ENCODE peak calls at places on chromosomes 13 and 19, in four cellular contexts. One of them, this sample, is unnamed.

GRCh38 chr13:50668882-50669281 is 174.6 kb downstream of the DLEU7 start:
- DNase-seq in H9: no peak
- DNase-seq in body of pancreas: no peak
- DNase-seq in naive thymus-derived CD4-positive, alpha-beta T cell: no peak
- DNase-seq in this sample: no peak

GRCh38 chr13:29566206-29566605 is 29.3 kb downstream of the SLC7A1 start:
- DNase-seq in naive thymus-derived CD4-positive, alpha-beta T cell: no peak
- DNase-seq in H9: no peak
- DNase-seq in body of pancreas: no peak
- DNase-seq in this sample: no peak

GRCh38 chr19:48568345-48568886 is 16.4 kb downstream of the SULT2B1 start:
- DNase-seq in naive thymus-derived CD4-positive, alpha-beta T cell: no peak
- DNase-seq in body of pancreas: peak
- DNase-seq in H9: peak
- DNase-seq in this sample: peak

GRCh38 chr13:75079226-75079625 is 402.7 kb downstream of the TBC1D4 start:
- DNase-seq in H9: no peak
- DNase-seq in naive thymus-derived CD4-positive, alpha-beta T cell: no peak
- DNase-seq in body of pancreas: no peak
- DNase-seq in this sample: no peak

GRCh38 chr13:113413178-113413897 is 40.0 kb downstream of the ADPRHL1 start:
- DNase-seq in naive thymus-derived CD4-positive, alpha-beta T cell: no peak
- DNase-seq in body of pancreas: no peak
- DNase-seq in H9: no peak
- DNase-seq in this sample: no peak

GRCh38 chr13:69423844-69424243 is 683.8 kb upstream of the ATXN8OS start:
- DNase-seq in H9: no peak
- DNase-seq in naive thymus-derived CD4-positive, alpha-beta T cell: no peak
- DNase-seq in body of pancreas: no peak
- DNase-seq in this sample: no peak

GRCh38 chr13:83666126-83666525 is 216.1 kb downstream of the SLITRK1 start:
- DNase-seq in naive thymus-derived CD4-positive, alpha-beta T cell: no peak
- DNase-seq in H9: no peak
- DNase-seq in body of pancreas: no peak
- DNase-seq in this sample: no peak

GRCh38 chr13:24528816-24529398 is 16.3 kb upstream of the PARP4 start:
- DNase-seq in body of pancreas: no peak
- DNase-seq in H9: no peak
- DNase-seq in naive thymus-derived CD4-positive, alpha-beta T cell: no peak
- DNase-seq in this sample: no peak

GRCh38 chr19:15634105-15634504 is 6.6 kb upstream of the CYP4F3 start:
- DNase-seq in H9: no peak
- DNase-seq in naive thymus-derived CD4-positive, alpha-beta T cell: no peak
- DNase-seq in body of pancreas: no peak
- DNase-seq in this sample: no peak

GRCh38 chr13:48571121-48571901 is 38.4 kb upstream of the RCBTB2 start:
- DNase-seq in H9: no peak
- DNase-seq in naive thymus-derived CD4-positive, alpha-beta T cell: no peak
- DNase-seq in body of pancreas: peak
- DNase-seq in this sample: peak

GRCh38 chr13:101390461-101390860 is 25.8 kb downstream of the NALCN start:
- DNase-seq in naive thymus-derived CD4-positive, alpha-beta T cell: no peak
- DNase-seq in H9: no peak
- DNase-seq in body of pancreas: no peak
- DNase-seq in this sample: no peak

DNA sequence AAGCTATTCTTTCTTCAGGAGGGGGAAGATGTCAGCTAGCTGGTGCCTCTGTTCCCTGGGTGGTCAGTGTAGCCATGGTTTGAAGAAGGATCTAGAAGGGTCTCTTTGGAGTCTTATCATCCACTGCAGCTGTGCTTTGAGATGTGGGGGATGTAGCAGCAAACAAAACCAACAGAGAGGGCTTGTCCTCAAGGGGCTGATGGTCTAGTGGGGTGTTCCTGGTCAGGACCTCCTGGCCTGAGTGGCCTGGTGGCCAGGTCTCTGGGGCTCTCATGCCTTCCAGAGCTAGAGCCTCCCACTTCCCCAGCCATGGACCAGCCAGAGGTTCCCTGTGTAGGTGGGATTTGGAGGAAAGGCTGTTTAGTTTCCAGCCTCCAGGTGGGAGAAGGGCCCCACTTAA is 40.3 kb downstream of the LYL1 start:
- DNase-seq in H9: no peak
- DNase-seq in naive thymus-derived CD4-positive, alpha-beta T cell: no peak
- DNase-seq in body of pancreas: no peak
- DNase-seq in this sample: no peak
- H3K27ac ChIP-seq in H9: no peak
- H3K27ac ChIP-seq in naive thymus-derived CD4-positive, alpha-beta T cell: no peak
- H3K27ac ChIP-seq in body of pancreas: no peak
- H3K27ac ChIP-seq in this sample: peak

GRCh38 chr19:4710281-4710600 is 13.4 kb downstream of the DPP9 start:
- DNase-seq in body of pancreas: no peak
- DNase-seq in naive thymus-derived CD4-positive, alpha-beta T cell: no peak
- DNase-seq in H9: no peak
- DNase-seq in this sample: no peak
- H3K27ac ChIP-seq in body of pancreas: peak
- H3K27ac ChIP-seq in naive thymus-derived CD4-positive, alpha-beta T cell: no peak
- H3K27ac ChIP-seq in H9: no peak
- H3K27ac ChIP-seq in this sample: no peak

GRCh38 chr13:95251641-95252040 is 49.6 kb downstream of the ABCC4 start:
- DNase-seq in H9: no peak
- DNase-seq in body of pancreas: no peak
- DNase-seq in naive thymus-derived CD4-positive, alpha-beta T cell: no peak
- DNase-seq in this sample: no peak
- H3K27ac ChIP-seq in H9: no peak
- H3K27ac ChIP-seq in body of pancreas: no peak
- H3K27ac ChIP-seq in naive thymus-derived CD4-positive, alpha-beta T cell: no peak
- H3K27ac ChIP-seq in this sample: no peak

GRCh38 chr13:59374720-59375119 is 789.0 kb downstream of the DIAPH3 start:
- DNase-seq in naive thymus-derived CD4-positive, alpha-beta T cell: no peak
- DNase-seq in H9: no peak
- DNase-seq in body of pancreas: no peak
- DNase-seq in this sample: no peak
- H3K27ac ChIP-seq in naive thymus-derived CD4-positive, alpha-beta T cell: no peak
- H3K27ac ChIP-seq in H9: no peak
- H3K27ac ChIP-seq in body of pancreas: no peak
- H3K27ac ChIP-seq in this sample: no peak

GRCh38 chr13:94123543-94123942 is 355.9 kb downstream of the DCT start:
- DNase-seq in body of pancreas: no peak
- DNase-seq in naive thymus-derived CD4-positive, alpha-beta T cell: no peak
- DNase-seq in H9: no peak
- DNase-seq in this sample: no peak
- H3K27ac ChIP-seq in body of pancreas: no peak
- H3K27ac ChIP-seq in naive thymus-derived CD4-positive, alpha-beta T cell: no peak
- H3K27ac ChIP-seq in H9: no peak
- H3K27ac ChIP-seq in this sample: no peak

GRCh38 chr19:3698386-3698950 is 1.8 kb downstream of the PIP5K1C start:
- DNase-seq in naive thymus-derived CD4-positive, alpha-beta T cell: no peak
- DNase-seq in H9: no peak
- DNase-seq in body of pancreas: no peak
- DNase-seq in this sample: no peak
- H3K27ac ChIP-seq in naive thymus-derived CD4-positive, alpha-beta T cell: no peak
- H3K27ac ChIP-seq in H9: no peak
- H3K27ac ChIP-seq in body of pancreas: no peak
- H3K27ac ChIP-seq in this sample: peak

DNA sequence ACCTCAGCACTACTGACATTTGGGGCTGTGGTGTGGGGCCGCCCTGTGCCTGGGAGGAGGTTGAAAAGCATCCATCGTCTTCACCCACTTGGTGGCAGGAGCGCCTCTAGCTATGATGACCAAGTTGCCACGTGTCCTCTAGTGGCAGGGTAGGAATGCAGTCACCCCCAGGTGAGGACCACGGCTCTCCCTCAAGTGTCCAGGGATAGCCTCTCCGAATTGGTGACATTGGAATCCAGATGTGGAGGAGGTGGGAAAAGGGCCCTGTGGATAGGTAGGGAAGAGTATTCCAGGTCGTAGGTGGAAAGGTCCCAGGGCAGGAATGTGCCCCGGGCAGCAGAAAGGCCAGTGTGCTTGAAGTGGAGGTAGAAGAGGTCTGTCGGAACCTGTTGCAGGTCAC is 37.6 kb downstream of the ARHGEF18 start:
- DNase-seq in H9: peak
- DNase-seq in body of pancreas: no peak
- DNase-seq in naive thymus-derived CD4-positive, alpha-beta T cell: no peak
- DNase-seq in this sample: no peak
- H3K27ac ChIP-seq in H9: no peak
- H3K27ac ChIP-seq in body of pancreas: no peak
- H3K27ac ChIP-seq in naive thymus-derived CD4-positive, alpha-beta T cell: no peak
- H3K27ac ChIP-seq in this sample: no peak

This sample was measured in substantia nigra.